ENCODE peak calls at places on chromosomes 3 and 15, in nine cellular contexts. T, Q, S, C, Y, Z, L, D and I are unnamed samples.

GRCh38 chr3:98388147-98388546 is 2.3 kb upstream of the OR5K3 start:
- DNase-seq in L (no peak), Y (no peak), D (no peak), Z (no peak), T (no peak), Q (no peak), C (no peak), S (no peak), I (no peak)

GRCh38 chr3:67384790-67385397 is 269.5 kb downstream of the SUCLG2 start:
- DNase-seq in D (peak), Y (no peak), T (peak), S (no peak), L (peak), C (peak), Z (no peak), Q (peak), I (no peak)

GRCh38 chr3:42505849-42506410 is 3.5 kb downstream of the VIPR1 start:
- DNase-seq in Z (no peak), Y (no peak), Q (no peak), L (no peak), D (no peak), T (no peak), S (peak), C (no peak), I (peak)

GRCh38 chr3:100330651-100331050 is 3.9 kb upstream of the NIT2 start:
- DNase-seq in Q (no peak), T (no peak), L (no peak), Z (no peak), Y (no peak), D (no peak), S (no peak), C (no peak), I (no peak)

GRCh38 chr3:108448593-108448992 is 61.8 kb downstream of the MYH15 start:
- DNase-seq in C (no peak), T (no peak), Y (no peak), S (no peak), L (no peak), Z (no peak), Q (no peak), D (no peak), I (no peak)

GRCh38 chr3:150370982-150371381 is 37.1 kb upstream of the TSC22D2 start:
- DNase-seq in C (no peak), S (no peak), Z (no peak), L (no peak), Q (no peak), D (no peak), Y (no peak), T (no peak), I (no peak)

GRCh38 chr3:36911990-36912804 is 32.7 kb downstream of the TRANK1 start:
- DNase-seq in S (no peak), Y (no peak), Z (no peak), L (peak), T (peak), Q (no peak), C (peak), D (peak), I (no peak)

GRCh38 chr15:34795267-34796081 is at the start of gene ACTC1:
- DNase-seq in T (peak), D (peak), Y (peak), C (no peak), S (peak), Z (peak), L (no peak), Q (peak), I (peak)

GRCh38 chr3:155594836-155595235 is 150.0 kb downstream of the PLCH1 start:
- DNase-seq in Y (no peak), C (no peak), S (no peak), L (no peak), T (no peak), Z (no peak), D (no peak), Q (peak), I (no peak)

GRCh38 chr3:51709004-51709420 is 2.1 kb downstream of the GRM2 start:
- DNase-seq in C (no peak), Q (no peak), L (no peak), S (peak), D (no peak), Z (no peak), Y (no peak), T (no peak), I (peak)

GRCh38 chr3:18444597-18445420 is 19.7 kb upstream of the SATB1 start:
- DNase-seq in Q (peak), L (no peak), D (peak), S (peak), C (peak), Y (peak), Z (peak), T (peak), I (peak)

GRCh38 chr3:2727566-2728318 is 382.4 kb downstream of the IL5RA start:
- DNase-seq in Q (no peak), C (no peak), D (no peak), L (no peak), Y (no peak), S (no peak), T (no peak), Z (no peak), I (no peak)

GRCh38 chr15:67202091-67202490 is 52.4 kb downstream of the AAGAB start:
- DNase-seq in Z (no peak), Q (no peak), Y (no peak), L (no peak), D (no peak), T (no peak), S (no peak), C (no peak), I (no peak)

GRCh38 chr3:65734792-65735191 is 303.9 kb downstream of the MAGI1 start:
- DNase-seq in S (no peak), Y (no peak), Q (no peak), T (no peak), Z (no peak), D (no peak), C (no peak), L (no peak), I (no peak)

GRCh38 chr3:109731639-109732473 is 394.5 kb upstream of the DPPA4 start:
- DNase-seq in Y (no peak), L (peak), Z (no peak), Q (peak), S (no peak), T (peak), D (peak), C (peak), I (no peak)

GRCh38 chr3:16318216-16318615 is 53.2 kb downstream of the OXNAD1 start:
- DNase-seq in Q (no peak), D (no peak), Z (no peak), S (peak), Y (no peak), T (no peak), L (peak), C (no peak), I (no peak)

GRCh38 chr3:118671192-118671591 is 363.5 kb downstream of the IGSF11 start:
- DNase-seq in L (no peak), Q (no peak), T (no peak), D (no peak), Y (no peak), Z (no peak), S (no peak), C (no peak), I (no peak)

GRCh38 chr3:119350114-119350513 is 55.9 kb downstream of the ARHGAP31 start:
- DNase-seq in T (no peak), S (peak), L (no peak), Z (no peak), Q (no peak), Y (no peak), C (no peak), D (no peak), I (no peak)

GRCh38 chr15:74845208-74845568 is 2.2 kb upstream of the ULK3 start:
- DNase-seq in T (no peak), Z (no peak), S (no peak), C (peak), D (no peak), Y (no peak), L (no peak), Q (no peak), I (no peak)

GRCh38 chr3:108473711-108474110 is 36.7 kb downstream of the MYH15 start:
- DNase-seq in L (no peak), S (no peak), C (no peak), T (peak), Y (no peak), D (no peak), Q (no peak), Z (no peak), I (no peak)

GRCh38 chr3:196757876-196758739 is 18.5 kb downstream of the PAK2 start:
- DNase-seq in C (no peak), Z (no peak), T (peak), D (peak), S (no peak), Q (no peak), Y (no peak), L (peak), I (no peak)

GRCh38 chr15:45107941-45108630 is 5.9 kb downstream of the DUOX2 start:
- DNase-seq in D (no peak), Y (no peak), C (no peak), T (no peak), S (no peak), Q (no peak), L (no peak), Z (no peak), I (no peak)

GRCh38 chr3:184380627-184381260 is 890 bp downstream of the CHRD start:
- DNase-seq in T (no peak), Z (peak), C (no peak), L (no peak), S (no peak), D (no peak), Y (no peak), Q (peak), I (no peak)

DNA sequence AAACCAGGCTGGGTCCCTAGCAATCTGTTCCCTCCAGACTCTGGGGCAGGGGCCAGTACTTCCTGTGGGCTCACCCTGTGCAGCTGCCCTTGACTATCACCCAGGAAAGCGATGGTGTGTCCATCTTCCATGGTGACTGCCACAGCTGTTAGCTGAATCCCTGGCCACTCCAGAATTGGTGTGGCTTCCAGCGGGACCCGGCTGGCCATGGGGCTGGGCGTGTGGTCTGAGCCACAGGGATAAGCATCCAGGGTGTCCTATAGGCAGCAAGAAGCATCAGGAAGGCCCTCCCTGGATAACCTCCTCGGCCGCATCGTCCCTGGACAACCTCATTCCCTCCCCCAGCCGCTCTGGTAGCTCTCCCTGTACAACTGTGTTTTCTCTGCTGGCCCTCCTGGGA is 7.2 kb downstream of the PLXNB1 start:
- DNase-seq in Z (no peak), S (no peak), T (no peak), Y (no peak), C (no peak), D (no peak), Q (no peak), L (no peak), I (no peak)
- H3K27ac ChIP-seq in Z (no peak), S (peak), T (no peak), Y (no peak), C (no peak), D (no peak), Q (no peak), L (no peak), I (peak)

GRCh38 chr15:68421798-68422402 is 10.1 kb downstream of the ITGA11 start:
- DNase-seq in S (peak), Q (no peak), Z (peak), C (no peak), Y (no peak), L (no peak), T (no peak), D (no peak), I (peak)

GRCh38 chr15:68420186-68420684 is 11.7 kb downstream of the ITGA11 start:
- DNase-seq in Z (no peak), D (peak), S (peak), Q (no peak), T (peak), L (no peak), Y (no peak), C (no peak), I (peak)

GRCh38 chr15:68417897-68418296 is 14.1 kb downstream of the ITGA11 start:
- DNase-seq in S (peak), T (no peak), L (no peak), Q (no peak), D (no peak), Z (no peak), Y (no peak), C (no peak), I (no peak)

GRCh38 chr15:68418611-68419161 is 13.3 kb downstream of the ITGA11 start:
- DNase-seq in T (no peak), C (no peak), Y (no peak), Z (peak), Q (no peak), L (peak), S (peak), D (peak), I (peak)

DNA sequence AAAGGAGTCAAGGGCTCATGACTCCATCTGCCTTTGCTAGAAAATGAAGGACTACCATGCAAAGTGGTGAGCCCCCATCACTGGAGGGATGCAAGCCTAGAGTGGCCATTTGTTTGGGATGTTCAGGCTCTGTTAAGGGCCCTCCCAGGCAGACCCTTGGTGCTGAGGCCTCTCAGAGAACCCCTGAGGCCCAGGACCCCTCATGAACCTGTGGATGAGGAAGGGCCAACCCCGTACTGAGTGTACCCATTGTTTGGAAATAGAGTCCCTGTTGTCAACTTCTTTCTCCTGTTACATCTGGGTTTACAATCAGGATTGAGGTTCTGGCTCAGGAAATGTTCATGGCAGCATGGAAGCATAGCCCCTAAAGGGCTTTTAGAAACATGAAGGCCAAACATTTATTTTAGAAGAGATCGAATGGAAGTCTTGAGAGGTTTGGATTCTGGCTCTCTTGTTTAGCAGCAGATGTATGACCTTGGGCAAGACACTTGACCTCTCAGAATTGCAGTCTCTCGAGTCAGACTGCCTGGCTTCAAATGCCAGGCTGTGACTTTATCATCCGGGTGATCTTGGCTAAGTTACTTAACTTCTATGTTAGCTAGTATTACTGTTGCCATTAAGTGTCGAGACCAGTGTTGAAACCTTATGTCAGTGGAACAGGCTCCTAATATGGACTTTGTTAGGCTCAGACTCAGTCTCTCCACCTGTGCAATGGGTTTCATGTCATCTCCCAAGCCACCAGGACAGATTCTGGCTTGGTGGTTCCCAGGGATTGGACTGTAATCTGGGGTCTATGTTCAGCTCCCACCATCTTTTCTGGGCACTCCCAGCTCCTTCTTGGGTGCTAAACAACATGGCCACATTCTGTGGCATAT is 12.4 kb downstream of the ITGA11 start:
- DNase-seq in T (no peak), L (no peak), S (peak), C (no peak), Q (no peak), Y (no peak), D (no peak), Z (peak), I (peak)
- TF ChIP-seq CTCF in T (no peak), L (no peak), S (no peak), C (no peak), Q (no peak), Y (no peak), D (no peak), Z (no peak), I (no peak)

GRCh38 chr15:92619380-92620101 is 36.0 kb downstream of the FAM174B start:
- DNase-seq in T (no peak), S (peak), L (peak), D (no peak), Z (peak), Y (no peak), C (no peak), Q (no peak), I (no peak)
- H3K27ac ChIP-seq in T (no peak), S (peak), L (peak), D (no peak), Z (peak), Y (peak), C (no peak), Q (peak), I (peak)

GRCh38 chr15:28123408-28124023 is 24.4 kb upstream of the OCA2 start:
- DNase-seq in C (peak), Z (peak), T (peak), D (peak), L (peak), Q (peak), Y (peak), S (no peak), I (no peak)
- TF ChIP-seq CTCF in C (peak), Z (peak), T (peak), D (peak), L (peak), Q (peak), Y (peak), S (peak), I (peak)

GRCh38 chr3:31356941-31357340 is 175.8 kb upstream of the STT3B start:
- DNase-seq in Q (no peak), C (no peak), Z (no peak), S (no peak), T (peak), L (no peak), D (peak), Y (no peak), I (no peak)
- H3K27ac ChIP-seq in Q (no peak), C (no peak), Z (no peak), S (no peak), T (peak), L (no peak), D (peak), Y (no peak), I (no peak)